ENCODE peak calls at places on chromosomes 4 and X, in eight cellular contexts. A is tibial nerve, F is A549, X is heart right ventricle, D is IMR-90, J is left lung, V is lower lobe of right lung, O is RWPE1. S is an unnamed sample.

GRCh38 chrX:110381216-110381615 is 22.6 kb downstream of the RTL9 start:
- DNase-seq in F (no peak), D (peak), A (no peak), X (no peak), J (no peak), O (no peak), V (no peak), S (no peak)

GRCh38 chr4:121555315-121556107 is 141.3 kb downstream of the ANXA5 start:
- DNase-seq in J (no peak), V (no peak), A (no peak), D (peak), F (no peak), X (no peak), O (no peak), S (no peak)

GRCh38 chr4:7217453-7218310 is 25.3 kb downstream of the SORCS2 start:
- DNase-seq in O (peak), D (no peak), J (peak), F (no peak), A (no peak), X (no peak), V (peak), S (no peak)

GRCh38 chr4:160235771-160236170 is 1132.9 kb downstream of the RAPGEF2 start:
- DNase-seq in J (no peak), A (no peak), V (no peak), O (no peak), X (no peak), F (no peak), D (no peak), S (no peak)

GRCh38 chr4:16532240-16532990 is 306.1 kb upstream of the TAPT1 start:
- DNase-seq in X (peak), O (peak), J (no peak), D (peak), F (no peak), V (no peak), A (peak), S (no peak)

GRCh38 chr4:109864134-109864533 is 16.2 kb downstream of the LRIT3 start:
- DNase-seq in V (no peak), J (no peak), X (no peak), O (no peak), A (no peak), F (no peak), D (no peak), S (no peak)

GRCh38 chrX:71606536-71607216 is 11.6 kb downstream of the CXCR3 start:
- DNase-seq in X (no peak), A (no peak), O (no peak), D (no peak), J (no peak), V (no peak), F (no peak), S (no peak)

GRCh38 chr4:15901996-15902395 is 36.5 kb downstream of the FGFBP1 start:
- DNase-seq in X (no peak), J (no peak), F (no peak), D (no peak), O (no peak), A (no peak), V (no peak), S (no peak)

GRCh38 chr4:53532521-53532920 is 58.8 kb downstream of the LNX1 start:
- DNase-seq in V (no peak), D (peak), A (no peak), F (no peak), J (no peak), O (no peak), X (no peak), S (no peak)

GRCh38 chr4:139319571-139319970 is 17.3 kb upstream of the NDUFC1 start:
- DNase-seq in D (no peak), V (no peak), J (no peak), X (no peak), F (no peak), A (no peak), O (no peak), S (no peak)

GRCh38 chrX:24166078-24166477 is 16.5 kb downstream of the ZFX start:
- DNase-seq in X (no peak), V (no peak), J (no peak), F (no peak), A (no peak), D (no peak), O (no peak), S (no peak)

GRCh38 chrX:40484408-40485091 is 96.2 kb upstream of the ATP6AP2 start:
- DNase-seq in O (no peak), X (no peak), D (no peak), J (no peak), F (no peak), V (no peak), A (no peak), S (no peak)

GRCh38 chr4:106496066-106496465 is 127.5 kb upstream of the GIMD1 start:
- DNase-seq in F (no peak), V (no peak), J (no peak), A (no peak), X (no peak), O (no peak), D (no peak), S (no peak)

GRCh38 chr4:4693258-4693657 is 151.4 kb upstream of the STX18 start:
- DNase-seq in X (no peak), A (no peak), F (no peak), J (no peak), V (no peak), O (peak), D (no peak), S (no peak)

GRCh38 chr4:7821245-7822165 is 118.2 kb downstream of the AFAP1 start:
- DNase-seq in D (no peak), X (no peak), V (no peak), A (no peak), O (no peak), J (no peak), F (no peak), S (no peak)

GRCh38 chrX:119690921-119691716 is 1.8 kb downstream of the SEPTIN6 start:
- DNase-seq in F (no peak), A (no peak), X (no peak), V (no peak), D (peak), O (peak), J (no peak), S (peak)
- H3K27ac ChIP-seq in F (no peak), A (no peak), X (no peak), V (no peak), D (no peak), O (no peak), J (no peak), S (peak)

DNA sequence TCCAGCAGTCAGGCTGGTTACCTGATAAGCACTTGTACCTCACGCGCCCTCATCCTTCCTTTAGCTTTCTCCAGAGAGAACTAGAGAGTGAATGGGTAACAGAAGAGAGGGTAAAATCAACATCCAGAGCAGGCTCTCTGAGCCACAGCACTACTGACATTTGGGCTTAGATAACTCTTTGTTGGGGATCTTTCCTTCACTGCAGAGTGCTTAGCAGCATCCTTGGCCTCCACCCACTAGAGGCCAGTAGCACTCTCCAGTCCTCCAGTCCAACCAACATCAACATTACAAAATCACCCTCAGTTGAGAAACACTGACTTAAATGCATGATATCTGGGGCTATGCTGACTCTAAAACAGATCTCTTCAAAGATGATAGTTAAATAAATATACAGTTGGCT is 220.7 kb downstream of the TACR3 start:
- DNase-seq in A (no peak), X (no peak), F (no peak), O (no peak), V (no peak), J (no peak), D (no peak), S (no peak)
- TF ChIP-seq CTCF in A (no peak), X (no peak), F (no peak), O (no peak), V (no peak), J (no peak), D (no peak), S (no peak)

GRCh38 chr4:168759959-168760527 is 250.0 kb downstream of the CBR4 start:
- DNase-seq in X (no peak), F (no peak), A (no peak), V (peak), J (no peak), O (no peak), D (no peak), S (no peak)
- H3K27ac ChIP-seq in X (no peak), F (no peak), A (no peak), V (no peak), J (no peak), O (peak), D (no peak), S (no peak)

GRCh38 chr4:77465271-77465670 is 140.3 kb upstream of the CXCL13 start:
- DNase-seq in O (peak), D (no peak), J (no peak), A (peak), F (no peak), V (no peak), X (no peak), S (no peak)
- TF ChIP-seq CTCF in O (no peak), D (no peak), J (peak), A (peak), F (no peak), V (peak), X (peak), S (no peak)

DNA sequence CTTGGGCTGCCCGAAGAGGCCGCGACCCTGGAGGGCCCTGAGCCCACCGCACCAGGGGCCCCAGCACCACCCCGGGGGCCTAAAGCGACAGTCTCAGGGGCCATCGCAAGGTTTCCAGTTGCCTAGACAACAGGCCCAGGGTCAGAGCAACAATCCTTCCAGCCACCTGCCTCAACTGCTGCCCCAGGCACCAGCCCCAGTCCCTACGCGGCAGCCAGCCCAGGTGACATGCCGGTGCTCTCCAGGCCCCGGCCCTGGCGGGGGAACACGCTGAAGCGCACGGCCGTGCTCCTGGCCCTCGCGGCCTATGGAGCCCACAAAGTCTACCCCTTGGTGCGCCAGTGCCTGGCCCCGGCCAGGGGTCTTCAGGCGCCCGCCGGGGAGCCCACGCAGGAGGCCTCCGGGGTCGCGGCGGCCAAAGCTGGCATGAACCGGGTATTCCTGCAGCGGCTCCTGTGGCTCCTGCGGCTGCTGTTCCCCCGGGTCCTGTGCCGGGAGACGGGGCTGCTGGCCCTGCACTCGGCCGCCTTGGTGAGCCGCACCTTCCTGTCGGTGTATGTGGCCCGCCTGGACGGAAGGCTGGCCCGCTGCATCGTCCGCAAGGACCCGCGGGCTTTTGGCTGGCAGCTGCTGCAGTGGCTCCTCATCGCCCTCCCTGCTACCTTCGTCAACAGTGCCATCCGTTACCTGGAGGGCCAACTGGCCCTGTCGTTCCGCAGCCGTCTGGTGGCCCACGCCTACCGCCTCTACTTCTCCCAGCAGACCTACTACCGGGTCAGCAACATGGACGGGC is 579 bp downstream of the ABCD1 start:
- DNase-seq in J (no peak), F (no peak), V (no peak), O (no peak), A (no peak), D (no peak), X (no peak), S (no peak)
- H3K27ac ChIP-seq in J (peak), F (peak), V (peak), O (peak), A (peak), D (peak), X (peak), S (peak)

GRCh38 chr4:6106156-6106555 is 87.9 kb upstream of the C4orf50 start:
- DNase-seq in D (no peak), X (no peak), O (no peak), V (no peak), F (no peak), J (no peak), A (no peak), S (no peak)
- TF ChIP-seq CTCF in D (no peak), X (no peak), O (no peak), V (no peak), F (no peak), J (no peak), A (no peak), S (no peak)

GRCh38 chr4:173522160-173522873 is 7.7 kb downstream of the HAND2 start:
- DNase-seq in A (peak), D (peak), O (peak), X (peak), J (peak), F (no peak), V (no peak), S (no peak)
- H3K27ac ChIP-seq in A (peak), D (peak), O (no peak), X (peak), J (no peak), F (no peak), V (no peak), S (no peak)

DNA sequence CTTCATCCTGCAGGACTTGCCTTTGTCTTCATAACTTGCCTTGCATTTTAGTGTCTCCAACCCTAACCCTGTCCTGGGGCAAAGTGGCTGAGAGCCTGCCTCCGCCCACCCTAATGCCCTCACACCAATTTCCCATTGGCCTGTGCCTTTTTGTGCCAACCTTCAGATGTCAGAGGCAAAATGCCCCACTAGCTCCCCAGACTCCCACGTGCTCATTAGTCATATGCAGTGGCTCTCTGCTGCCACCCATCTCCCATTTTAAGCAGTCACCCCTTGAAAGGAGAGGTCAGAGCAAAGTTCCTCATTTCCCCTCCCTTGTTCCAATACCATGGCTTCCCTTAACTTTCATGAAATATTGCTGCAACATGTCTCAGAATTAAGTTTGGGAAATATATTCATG is 74.8 kb upstream of the PASD1 start:
- DNase-seq in A (no peak), O (peak), D (no peak), V (no peak), F (peak), J (no peak), X (no peak), S (no peak)
- TF ChIP-seq CTCF in A (no peak), O (no peak), D (no peak), V (no peak), F (no peak), J (no peak), X (peak), S (no peak)

DNA sequence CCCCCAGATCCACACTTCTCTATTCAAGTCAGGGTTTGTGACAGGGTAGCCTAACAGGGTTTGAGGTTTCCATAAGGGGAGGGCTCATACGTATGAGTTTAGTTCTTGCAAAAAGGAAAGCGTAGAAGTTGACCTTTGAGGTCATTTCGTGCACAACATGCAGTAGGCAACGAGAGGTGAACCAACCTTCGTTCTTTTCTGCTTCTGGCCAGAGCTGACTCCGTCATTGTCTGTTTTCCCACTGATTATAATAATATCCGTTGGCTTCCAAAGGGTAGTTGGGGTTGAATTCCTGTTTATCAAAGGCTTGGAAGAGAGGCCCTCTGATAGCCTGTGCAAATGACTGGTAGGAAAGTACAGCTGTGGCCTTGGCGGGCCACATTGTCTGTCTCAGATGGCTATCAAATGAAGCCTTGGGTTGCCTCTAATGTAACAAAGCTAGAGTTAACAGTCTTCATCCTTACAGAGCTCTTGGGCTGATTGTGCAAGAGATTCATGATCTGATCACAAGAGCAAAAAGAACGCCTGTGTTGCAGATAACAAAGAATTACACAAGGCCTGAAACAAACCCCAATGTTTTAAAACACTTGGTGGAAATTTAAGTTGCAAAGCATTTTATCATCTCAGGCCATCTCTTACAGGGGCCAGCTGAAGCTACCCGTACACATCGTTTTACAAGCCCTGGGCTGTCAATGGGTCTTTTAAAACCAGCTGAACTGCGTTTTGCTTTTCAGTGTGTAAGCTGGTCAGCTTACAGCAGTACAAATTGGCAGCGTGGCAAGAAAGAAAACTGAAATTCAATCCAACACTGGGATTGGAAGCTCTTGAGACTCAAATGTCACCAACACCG is 46.1 kb upstream of the FAM9C start:
- DNase-seq in J (no peak), X (no peak), D (peak), O (no peak), V (no peak), A (peak), F (no peak), S (no peak)
- H3K27ac ChIP-seq in J (peak), X (no peak), D (peak), O (no peak), V (peak), A (no peak), F (no peak), S (peak)

GRCh38 chr4:94571301-94571700 is 119.6 kb downstream of the PDLIM5 start:
- DNase-seq in V (no peak), O (no peak), D (no peak), J (no peak), F (no peak), X (no peak), A (no peak), S (no peak)
- TF ChIP-seq CTCF in V (no peak), O (no peak), D (no peak), J (no peak), F (no peak), X (no peak), A (no peak), S (no peak)

S was measured in CD4-positive, alpha-beta T cell.